ENCODE peak calls at places on chromosomes 13 and 19, in five cellular contexts. I, W, Z, S and N are unnamed samples.

GRCh38 chr13:111404746-111405145 is 84.3 kb downstream of the TEX29 start:
- DNase-seq in W (no peak), Z (no peak), I (no peak), S (no peak), N (no peak)

GRCh38 chr19:57682226-57682766 is 519 bp downstream of the ZNF551 start:
- DNase-seq in W (no peak), S (no peak), I (no peak), Z (no peak), N (no peak)

GRCh38 chr19:4866595-4867424 is 657 bp downstream of the PLIN3 start:
- DNase-seq in I (no peak), Z (no peak), S (peak; percentile 15), W (no peak), N (peak; percentile 58)

GRCh38 chr19:38583219-38583984 is 34.4 kb downstream of the MAP4K1 start:
- DNase-seq in Z (no peak), I (no peak), W (no peak), S (no peak), N (no peak)

GRCh38 chr13:22506286-22506685 is 674.5 kb upstream of the SGCG start:
- DNase-seq in S (no peak), Z (no peak), I (no peak), W (no peak), N (no peak)

GRCh38 chr13:31749929-31750328 is 10.6 kb downstream of the RXFP2 start:
- DNase-seq in I (peak; percentile 9), S (no peak), W (no peak), Z (peak; percentile 72), N (peak; percentile 75)

GRCh38 chr13:67515895-67516294 is 285.8 kb upstream of the PCDH9 start:
- DNase-seq in I (no peak), W (no peak), Z (peak; percentile 66), S (no peak), N (no peak)

GRCh38 chr13:113646921-113647340 is 11.1 kb downstream of the ATP4B start:
- DNase-seq in W (no peak), S (no peak), Z (no peak), I (no peak), N (no peak)

GRCh38 chr13:113479179-113479578 is 11.3 kb downstream of the DCUN1D2 start:
- DNase-seq in I (no peak), Z (no peak), W (no peak), S (no peak), N (no peak)

GRCh38 chr13:24115671-24116070 is 44.8 kb upstream of the SPATA13 start:
- DNase-seq in S (no peak), W (no peak), Z (no peak), I (no peak), N (no peak)

GRCh38 chr19:33434090-33434885 is 60.8 kb downstream of the CEBPG start:
- DNase-seq in W (no peak), S (no peak), Z (no peak), I (no peak), N (no peak)

GRCh38 chr13:39106216-39106995 is 68.2 kb downstream of the NHLRC3 start:
- DNase-seq in S (no peak), W (no peak), Z (no peak), I (peak; percentile 7), N (no peak)

GRCh38 chr19:16945762-16946465 is 57.1 kb downstream of the F2RL3 start:
- DNase-seq in Z (no peak), I (no peak), W (no peak), S (no peak), N (no peak)

GRCh38 chr13:97977982-97978381 is 24.5 kb downstream of the IPO5 start:
- DNase-seq in W (no peak), Z (no peak), I (no peak), S (no peak), N (no peak)

GRCh38 chr19:15015946-15016542 is 33.2 kb upstream of the CASP14 start:
- DNase-seq in S (no peak), Z (no peak), I (peak; percentile 10), W (no peak), N (peak; percentile 44)

GRCh38 chr13:60158321-60158801 is 5.4 kb downstream of the DIAPH3 start:
- DNase-seq in Z (no peak), I (no peak), S (no peak), W (no peak), N (no peak)

GRCh38 chr13:22375151-22375550 is 704.3 kb downstream of the FGF9 start:
- DNase-seq in I (no peak), S (no peak), Z (no peak), W (no peak), N (no peak)

GRCh38 chr13:103960011-103960410 is 893.8 kb upstream of the SLC10A2 start:
- DNase-seq in W (no peak), Z (no peak), S (no peak), I (no peak), N (no peak)

GRCh38 chr19:7366701-7367420 is 18.1 kb downstream of the ARHGEF18 start:
- DNase-seq in I (peak; percentile 46), W (no peak), S (no peak), Z (no peak), N (peak; percentile 75)

GRCh38 chr13:46795321-46795720 is 1.6 kb downstream of the ESD start:
- DNase-seq in Z (no peak), W (no peak), S (no peak), I (no peak), N (no peak)

GRCh38 chr19:15297416-15298224 is 34.7 kb downstream of the BRD4 start:
- DNase-seq in I (peak; percentile 99), S (no peak), W (no peak), Z (peak; percentile 52), N (peak; percentile 30)

GRCh38 chr19:12139309-12139708 is 841 bp downstream of the ZNF20 start:
- DNase-seq in W (no peak), S (no peak), Z (no peak), I (no peak), N (no peak)

GRCh38 chr13:48624016-48624415 is 29.7 kb upstream of the CYSLTR2 start:
- DNase-seq in S (no peak), W (no peak), I (no peak), Z (no peak), N (no peak)

GRCh38 chr13:74290324-74290773 is 156.1 kb upstream of the KLF12 start:
- DNase-seq in Z (peak; percentile 48), S (peak; percentile 8), W (no peak), I (peak; percentile 75), N (peak; percentile 28)

GRCh38 chr19:41402010-41402409 is 4.4 kb downstream of the BCKDHA start:
- DNase-seq in Z (no peak), W (no peak), I (no peak), S (no peak), N (no peak)

GRCh38 chr19:48489608-48490216 is 20.5 kb downstream of the CYTH2 start:
- DNase-seq in Z (no peak), W (peak; percentile 57), I (peak; percentile 81), S (peak; percentile 65), N (peak; percentile 83)

GRCh38 chr13:106942558-106942957 is 374.6 kb upstream of the ARGLU1 start:
- DNase-seq in S (no peak), I (no peak), Z (no peak), W (no peak), N (no peak)

GRCh38 chr13:39363393-39363792 is 239.6 kb downstream of the LHFPL6 start:
- DNase-seq in W (no peak), I (no peak), S (no peak), Z (no peak), N (no peak)

GRCh38 chr19:46271488-46272197 is 25.2 kb upstream of the HIF3A start:
- DNase-seq in I (peak; percentile 45), S (no peak), W (no peak), Z (no peak), N (peak; percentile 93)